ENCODE peak calls at places on chromosomes 12 and 14, in six cellular contexts. L is hepatocyte, D is Caco-2, V is H7, W is H1, Z is transverse colon. C is an unnamed sample. For H3K36me3, the result is how much of the 10 kb centered on the place peaks cover.

GRCh38 chr12:69512820-69513219 is 42.6 kb downstream of the FRS2 start:
- DNase-seq in L (no peak), D (no peak), V (no peak), W (no peak), Z (no peak), C (no peak)

GRCh38 chr12:6843118-6843902 is 2.6 kb downstream of the GNB3 start:
- DNase-seq in L (no peak), D (peak), V (peak), W (no peak), Z (peak), C (no peak)

GRCh38 chr12:5808956-5809355 is 136.1 kb downstream of the ANO2 start:
- DNase-seq in L (peak), D (no peak), V (no peak), W (no peak), Z (no peak), C (no peak)

GRCh38 chr12:3152013-3152412 is 74.8 kb downstream of the TSPAN9 start:
- DNase-seq in L (no peak), D (no peak), V (peak), W (no peak), Z (no peak), C (no peak)

GRCh38 chr12:118356809-118357326 is 15.8 kb downstream of the TAOK3 start:
- DNase-seq in L (no peak), D (no peak), V (no peak), W (no peak), Z (no peak), C (no peak)

GRCh38 chr14:79587194-79587593 is 624.1 kb downstream of the DIO2 start:
- DNase-seq in L (no peak), D (no peak), V (no peak), W (no peak), Z (no peak), C (no peak)

GRCh38 chr14:58587271-58587670 is 50.5 kb upstream of the DACT1 start:
- DNase-seq in L (no peak), D (no peak), V (no peak), W (no peak), Z (no peak), C (no peak)

GRCh38 chr14:52596861-52597260 is 44.2 kb downstream of the GPR137C start:
- DNase-seq in L (no peak), D (no peak), V (no peak), W (no peak), Z (no peak), C (no peak)

GRCh38 chr14:64053694-64054669 is 201.2 kb downstream of the SYNE2 start:
- DNase-seq in L (no peak), D (no peak), V (no peak), W (no peak), Z (no peak), C (no peak)

GRCh38 chr12:9367201-9367600 is 159.0 kb upstream of the PZP start:
- DNase-seq in L (no peak), D (no peak), V (no peak), W (no peak), Z (no peak), C (no peak)

GRCh38 chr14:24630872-24631477 is 3.0 kb downstream of the GZMB start:
- DNase-seq in L (peak), D (no peak), V (no peak), W (no peak), Z (peak), C (no peak)

GRCh38 chr14:79665556-79665955 is 545.7 kb downstream of the DIO2 start:
- DNase-seq in L (no peak), D (no peak), V (no peak), W (no peak), Z (no peak), C (no peak)

GRCh38 chr14:29905549-29905948 is 22.1 kb downstream of the PRKD1 start:
- DNase-seq in L (no peak), D (no peak), V (no peak), W (no peak), Z (no peak), C (no peak)

GRCh38 chr12:65740873-65741600 is 83.2 kb upstream of the HMGA2 start:
- DNase-seq in L (peak), D (peak), V (peak), W (no peak), Z (peak), C (peak)

GRCh38 chr12:108657130-108657745 is 23.5 kb upstream of the SELPLG start:
- DNase-seq in L (no peak), D (no peak), V (no peak), W (no peak), Z (no peak), C (no peak)

GRCh38 chr12:108649668-108650067 is 16.0 kb upstream of the SELPLG start:
- DNase-seq in L (no peak), D (no peak), V (no peak), W (no peak), Z (no peak), C (no peak)

GRCh38 chr12:108653082-108653516 is 19.4 kb upstream of the SELPLG start:
- DNase-seq in L (no peak), D (no peak), V (peak), W (no peak), Z (no peak), C (no peak)

GRCh38 chr12:108650083-108650482 is 16.4 kb upstream of the SELPLG start:
- DNase-seq in L (no peak), D (no peak), V (no peak), W (no peak), Z (no peak), C (no peak)

GRCh38 chr12:108653922-108654321 is 20.2 kb upstream of the SELPLG start:
- DNase-seq in L (no peak), D (no peak), V (no peak), W (no peak), Z (no peak), C (no peak)
- H3K36me3 ChIP-seq in L (under half), D (under half), V (under half), W (half or more), Z (under half), C (under half)

GRCh38 chr12:117026921-117027250 is 72.3 kb downstream of the TESC start:
- DNase-seq in L (no peak), D (no peak), V (no peak), W (no peak), Z (no peak), C (peak)

GRCh38 chr12:117023998-117024960 is 74.9 kb downstream of the TESC start:
- DNase-seq in L (no peak), D (no peak), V (no peak), W (no peak), Z (no peak), C (peak)

GRCh38 chr12:117024961-117025480 is 74.2 kb downstream of the TESC start:
- DNase-seq in L (no peak), D (no peak), V (no peak), W (no peak), Z (no peak), C (peak)

GRCh38 chr12:117026343-117026742 is 72.9 kb downstream of the TESC start:
- DNase-seq in L (no peak), D (no peak), V (no peak), W (no peak), Z (no peak), C (peak)

GRCh38 chr12:117025481-117026151 is 73.6 kb downstream of the TESC start:
- DNase-seq in L (peak), D (peak), V (peak), W (peak), Z (peak), C (peak)
- H3K36me3 ChIP-seq in L (under half), D (under half), V (under half), W (under half), Z (under half), C (under half)

GRCh38 chr14:65077318-65077717 is 25.0 kb downstream of the MAX start:
- DNase-seq in L (no peak), D (no peak), V (peak), W (no peak), Z (no peak), C (no peak)
- H3K36me3 ChIP-seq in L (under half), D (under half), V (under half), W (under half), Z (under half), C (under half)

DNA sequence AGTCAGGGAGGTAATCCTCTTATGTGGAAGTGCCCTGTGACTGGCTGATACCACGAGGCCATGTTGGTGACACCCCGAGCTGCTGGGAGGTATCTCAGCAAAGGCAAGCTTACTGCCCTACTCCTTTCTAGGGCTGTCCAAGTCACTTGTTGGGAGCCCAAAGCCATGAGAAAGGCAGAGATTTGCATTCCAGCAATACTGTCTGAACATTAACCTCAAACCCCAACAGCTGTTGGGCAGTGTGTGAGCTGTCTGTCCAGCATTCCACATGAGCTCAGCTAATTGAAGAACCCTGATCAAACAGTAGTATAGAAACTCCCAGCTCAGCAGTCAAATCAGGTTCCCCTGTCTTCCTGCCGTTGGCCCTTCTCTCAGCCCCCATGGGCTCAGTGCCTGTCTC is 9.2 kb downstream of the ABHD4 start:
- DNase-seq in L (no peak), D (no peak), V (no peak), W (no peak), Z (no peak), C (no peak)
- H3K36me3 ChIP-seq in L (under half), D (under half), V (half or more), W (half or more), Z (under half), C (under half)

GRCh38 chr12:63397807-63398206 is 246.8 kb upstream of the AVPR1A start:
- DNase-seq in L (no peak), D (no peak), V (no peak), W (no peak), Z (no peak), C (no peak)
- H3K36me3 ChIP-seq in L (under half), D (under half), V (under half), W (under half), Z (under half), C (under half)

GRCh38 chr12:49796606-49797451 is 31.4 kb downstream of the NCKAP5L start:
- DNase-seq in L (no peak), D (no peak), V (peak), W (no peak), Z (no peak), C (peak)
- H3K36me3 ChIP-seq in L (under half), D (under half), V (under half), W (under half), Z (under half), C (under half)

GRCh38 chr14:31763041-31763440 is 201.8 kb downstream of the NUBPL start:
- DNase-seq in L (no peak), D (no peak), V (no peak), W (no peak), Z (no peak), C (no peak)
- H3K36me3 ChIP-seq in L (under half), D (under half), V (under half), W (under half), Z (under half), C (under half)

DNA sequence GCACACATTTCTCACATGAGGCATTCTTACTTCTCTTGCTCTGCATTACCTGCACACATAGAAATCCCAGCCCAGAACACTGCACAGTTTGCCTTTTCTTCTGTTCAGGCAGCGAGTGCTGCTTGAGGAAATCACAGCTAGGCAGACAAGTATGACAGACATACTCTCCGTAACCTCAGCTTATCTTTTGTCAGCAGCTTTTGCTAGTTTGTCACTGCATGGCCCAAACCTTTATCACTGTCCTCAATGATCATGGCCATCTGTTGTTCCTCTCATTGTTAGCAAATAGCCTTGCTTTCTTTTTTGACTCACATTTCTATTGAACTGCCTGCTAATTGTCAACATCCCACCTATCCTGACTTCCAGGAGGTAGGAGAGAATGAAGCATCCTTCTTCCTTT is 5.3 kb downstream of the ZNF10 start:
- DNase-seq in L (no peak), D (no peak), V (no peak), W (no peak), Z (no peak), C (no peak)
- H3K36me3 ChIP-seq in L (under half), D (under half), V (under half), W (half or more), Z (under half), C (under half)

DNA sequence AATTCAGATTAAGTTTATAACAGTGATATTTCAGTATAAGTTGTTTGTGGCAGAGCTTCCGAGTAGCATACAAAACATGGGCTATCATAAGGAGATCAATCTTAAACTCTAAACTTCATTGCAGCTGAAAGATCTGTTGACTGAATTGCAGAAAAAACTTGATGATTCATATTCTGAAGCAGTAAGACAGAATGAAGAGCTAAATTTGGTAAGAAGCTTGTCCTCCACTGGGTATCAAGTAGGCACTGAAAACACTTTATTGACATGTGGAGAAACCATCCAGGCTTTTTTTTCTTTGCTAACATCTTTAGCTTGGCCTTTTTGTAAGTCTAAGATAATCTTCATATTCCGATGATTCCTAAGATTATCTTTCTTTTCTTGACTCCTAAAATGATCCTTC is 93.0 kb downstream of the KTN1 start:
- DNase-seq in L (no peak), D (no peak), V (no peak), W (no peak), Z (no peak), C (no peak)
- H3K36me3 ChIP-seq in L (under half), D (under half), V (under half), W (under half), Z (under half), C (under half)